ENCODE peak calls at places on chromosome 22, in ten cellular contexts. One of them, this sample, is unnamed.

GRCh38 chr22:35301370-35301874 is 1.7 kb downstream of the TOM1 start:
- DNase-seq in sigmoid colon: peak; percentile 80
- DNase-seq in heart left ventricle: no peak
- DNase-seq in SJSA1: no peak
- DNase-seq in breast epithelium: no peak
- DNase-seq in uterus: peak; percentile 61
- DNase-seq in thoracic aorta: no peak
- DNase-seq in small intestine: no peak
- DNase-seq in cardiac muscle cell: peak; percentile 99
- DNase-seq in CD8-positive, alpha-beta T cell: no peak
- DNase-seq in this sample: no peak

GRCh38 chr22:32752868-32753520 is 48.5 kb upstream of the TIMP3 start:
- DNase-seq in cardiac muscle cell: peak; percentile 79
- DNase-seq in thoracic aorta: no peak
- DNase-seq in uterus: peak; percentile 59
- DNase-seq in small intestine: no peak
- DNase-seq in sigmoid colon: peak; percentile 83
- DNase-seq in CD8-positive, alpha-beta T cell: no peak
- DNase-seq in heart left ventricle: peak; percentile 52
- DNase-seq in SJSA1: no peak
- DNase-seq in breast epithelium: no peak
- DNase-seq in this sample: no peak

GRCh38 chr22:26464312-26464711 is 19.3 kb downstream of the HPS4 start:
- DNase-seq in cardiac muscle cell: peak; percentile 48
- DNase-seq in breast epithelium: no peak
- DNase-seq in SJSA1: no peak
- DNase-seq in uterus: no peak
- DNase-seq in thoracic aorta: no peak
- DNase-seq in CD8-positive, alpha-beta T cell: no peak
- DNase-seq in sigmoid colon: no peak
- DNase-seq in small intestine: no peak
- DNase-seq in heart left ventricle: no peak
- DNase-seq in this sample: no peak

GRCh38 chr22:34301569-34301968 is 381.3 kb upstream of the LARGE1 start:
- DNase-seq in SJSA1: no peak
- DNase-seq in uterus: no peak
- DNase-seq in cardiac muscle cell: no peak
- DNase-seq in heart left ventricle: no peak
- DNase-seq in sigmoid colon: no peak
- DNase-seq in small intestine: no peak
- DNase-seq in thoracic aorta: no peak
- DNase-seq in breast epithelium: no peak
- DNase-seq in CD8-positive, alpha-beta T cell: no peak
- DNase-seq in this sample: no peak

GRCh38 chr22:21959274-21960074 is 6.8 kb upstream of the PPM1F start:
- DNase-seq in heart left ventricle: no peak
- DNase-seq in cardiac muscle cell: no peak
- DNase-seq in uterus: no peak
- DNase-seq in CD8-positive, alpha-beta T cell: no peak
- DNase-seq in small intestine: no peak
- DNase-seq in thoracic aorta: no peak
- DNase-seq in sigmoid colon: no peak
- DNase-seq in breast epithelium: no peak
- DNase-seq in SJSA1: no peak
- DNase-seq in this sample: no peak

GRCh38 chr22:24996420-24996952 is 44.0 kb downstream of the KIAA1671 start:
- DNase-seq in sigmoid colon: no peak
- DNase-seq in breast epithelium: peak; percentile 54
- DNase-seq in uterus: no peak
- DNase-seq in SJSA1: peak; percentile 52
- DNase-seq in cardiac muscle cell: peak; percentile 45
- DNase-seq in small intestine: no peak
- DNase-seq in heart left ventricle: no peak
- DNase-seq in CD8-positive, alpha-beta T cell: no peak
- DNase-seq in thoracic aorta: no peak
- DNase-seq in this sample: peak; percentile 68

GRCh38 chr22:29275819-29276565 is 7.9 kb downstream of the EWSR1 start:
- DNase-seq in sigmoid colon: no peak
- DNase-seq in small intestine: peak; percentile 90
- DNase-seq in thoracic aorta: no peak
- DNase-seq in breast epithelium: no peak
- DNase-seq in cardiac muscle cell: no peak
- DNase-seq in SJSA1: no peak
- DNase-seq in heart left ventricle: no peak
- DNase-seq in CD8-positive, alpha-beta T cell: no peak
- DNase-seq in uterus: no peak
- DNase-seq in this sample: no peak

GRCh38 chr22:39656495-39657490 is 86.2 kb downstream of the CACNA1I start:
- DNase-seq in SJSA1: no peak
- DNase-seq in heart left ventricle: no peak
- DNase-seq in breast epithelium: no peak
- DNase-seq in CD8-positive, alpha-beta T cell: no peak
- DNase-seq in small intestine: no peak
- DNase-seq in cardiac muscle cell: no peak
- DNase-seq in thoracic aorta: no peak
- DNase-seq in sigmoid colon: no peak
- DNase-seq in uterus: no peak
- DNase-seq in this sample: no peak

GRCh38 chr22:36331912-36332622 is 55.7 kb downstream of the MYH9 start:
- DNase-seq in SJSA1: peak; percentile 78
- DNase-seq in small intestine: peak; percentile 39
- DNase-seq in heart left ventricle: peak; percentile 84
- DNase-seq in uterus: peak; percentile 81
- DNase-seq in sigmoid colon: peak; percentile 91
- DNase-seq in cardiac muscle cell: peak; percentile 59
- DNase-seq in thoracic aorta: no peak
- DNase-seq in CD8-positive, alpha-beta T cell: no peak
- DNase-seq in breast epithelium: no peak
- DNase-seq in this sample: peak; percentile 78

GRCh38 chr22:36329217-36330078 is 58.3 kb downstream of the MYH9 start:
- DNase-seq in CD8-positive, alpha-beta T cell: peak; percentile 48
- DNase-seq in heart left ventricle: peak; percentile 70
- DNase-seq in thoracic aorta: peak; percentile 78
- DNase-seq in breast epithelium: peak; percentile 81
- DNase-seq in cardiac muscle cell: peak; percentile 96
- DNase-seq in sigmoid colon: no peak
- DNase-seq in small intestine: peak; percentile 29
- DNase-seq in uterus: peak; percentile 81
- DNase-seq in SJSA1: peak; percentile 99
- DNase-seq in this sample: peak; percentile 57

GRCh38 chr22:36331306-36331911 is 56.4 kb downstream of the MYH9 start:
- DNase-seq in breast epithelium: no peak
- DNase-seq in uterus: peak; percentile 85
- DNase-seq in cardiac muscle cell: peak; percentile 93
- DNase-seq in CD8-positive, alpha-beta T cell: peak; percentile 48
- DNase-seq in thoracic aorta: peak; percentile 71
- DNase-seq in heart left ventricle: peak; percentile 87
- DNase-seq in small intestine: peak; percentile 72
- DNase-seq in SJSA1: peak; percentile 95
- DNase-seq in sigmoid colon: peak; percentile 96
- DNase-seq in this sample: peak; percentile 75

GRCh38 chr22:36330127-36330526 is 57.6 kb downstream of the MYH9 start:
- DNase-seq in CD8-positive, alpha-beta T cell: no peak
- DNase-seq in sigmoid colon: no peak
- DNase-seq in cardiac muscle cell: no peak
- DNase-seq in heart left ventricle: no peak
- DNase-seq in uterus: no peak
- DNase-seq in breast epithelium: no peak
- DNase-seq in small intestine: no peak
- DNase-seq in SJSA1: no peak
- DNase-seq in thoracic aorta: no peak
- DNase-seq in this sample: no peak

DNA sequence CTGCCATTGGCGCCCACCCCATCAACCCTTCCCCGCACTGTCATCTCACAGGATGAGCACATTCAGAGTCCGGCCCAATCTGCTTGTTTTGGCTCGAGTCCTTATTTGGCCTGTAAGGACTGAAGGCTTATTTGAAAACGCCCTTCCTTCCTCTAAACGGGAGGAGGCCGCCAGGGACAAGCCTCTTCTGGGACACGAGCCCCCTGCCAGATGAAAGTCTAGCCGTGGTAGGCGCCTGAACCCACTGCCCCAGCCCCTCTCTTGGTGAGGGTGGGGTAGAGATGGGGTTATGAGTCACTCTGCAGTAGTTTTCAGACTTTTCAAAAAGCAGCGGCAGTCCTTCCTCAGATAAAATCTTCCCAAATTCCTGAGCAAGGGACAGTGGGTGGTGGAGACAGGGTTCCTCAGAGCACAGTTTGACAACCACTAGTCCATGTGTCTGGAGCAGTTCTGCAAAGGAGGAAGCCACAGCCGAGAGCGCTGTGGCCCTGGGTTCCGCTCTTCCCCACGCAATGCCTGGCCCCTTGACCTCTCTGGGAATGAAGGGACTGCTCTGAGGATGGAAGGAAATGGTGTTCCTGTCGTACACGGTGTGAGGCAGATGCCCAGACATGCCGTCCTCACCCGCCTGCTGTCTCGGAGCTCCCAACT is 57.0 kb downstream of the MYH9 start:
- DNase-seq in thoracic aorta: peak; percentile 43
- DNase-seq in CD8-positive, alpha-beta T cell: no peak
- DNase-seq in heart left ventricle: peak; percentile 78
- DNase-seq in uterus: peak; percentile 69
- DNase-seq in SJSA1: peak; percentile 91
- DNase-seq in sigmoid colon: no peak
- DNase-seq in cardiac muscle cell: peak; percentile 70
- DNase-seq in breast epithelium: no peak
- DNase-seq in small intestine: no peak
- DNase-seq in this sample: peak; percentile 41
- H3K36me3 ChIP-seq in thoracic aorta: peaks cover 24% of the 10 kb centered on the region
- H3K36me3 ChIP-seq in CD8-positive, alpha-beta T cell: peaks cover 35% of the 10 kb centered on the region
- H3K36me3 ChIP-seq in heart left ventricle: peaks cover 47% of the 10 kb centered on the region
- H3K36me3 ChIP-seq in uterus: no peaks in the 10 kb centered on the region
- H3K36me3 ChIP-seq in SJSA1: peaks cover 87% of the 10 kb centered on the region
- H3K36me3 ChIP-seq in sigmoid colon: peaks cover 34% of the 10 kb centered on the region
- H3K36me3 ChIP-seq in cardiac muscle cell: peaks cover 21% of the 10 kb centered on the region
- H3K36me3 ChIP-seq in breast epithelium: no peaks in the 10 kb centered on the region
- H3K36me3 ChIP-seq in small intestine: peaks cover 5% of the 10 kb centered on the region
- H3K36me3 ChIP-seq in this sample: no peaks in the 10 kb centered on the region

DNA sequence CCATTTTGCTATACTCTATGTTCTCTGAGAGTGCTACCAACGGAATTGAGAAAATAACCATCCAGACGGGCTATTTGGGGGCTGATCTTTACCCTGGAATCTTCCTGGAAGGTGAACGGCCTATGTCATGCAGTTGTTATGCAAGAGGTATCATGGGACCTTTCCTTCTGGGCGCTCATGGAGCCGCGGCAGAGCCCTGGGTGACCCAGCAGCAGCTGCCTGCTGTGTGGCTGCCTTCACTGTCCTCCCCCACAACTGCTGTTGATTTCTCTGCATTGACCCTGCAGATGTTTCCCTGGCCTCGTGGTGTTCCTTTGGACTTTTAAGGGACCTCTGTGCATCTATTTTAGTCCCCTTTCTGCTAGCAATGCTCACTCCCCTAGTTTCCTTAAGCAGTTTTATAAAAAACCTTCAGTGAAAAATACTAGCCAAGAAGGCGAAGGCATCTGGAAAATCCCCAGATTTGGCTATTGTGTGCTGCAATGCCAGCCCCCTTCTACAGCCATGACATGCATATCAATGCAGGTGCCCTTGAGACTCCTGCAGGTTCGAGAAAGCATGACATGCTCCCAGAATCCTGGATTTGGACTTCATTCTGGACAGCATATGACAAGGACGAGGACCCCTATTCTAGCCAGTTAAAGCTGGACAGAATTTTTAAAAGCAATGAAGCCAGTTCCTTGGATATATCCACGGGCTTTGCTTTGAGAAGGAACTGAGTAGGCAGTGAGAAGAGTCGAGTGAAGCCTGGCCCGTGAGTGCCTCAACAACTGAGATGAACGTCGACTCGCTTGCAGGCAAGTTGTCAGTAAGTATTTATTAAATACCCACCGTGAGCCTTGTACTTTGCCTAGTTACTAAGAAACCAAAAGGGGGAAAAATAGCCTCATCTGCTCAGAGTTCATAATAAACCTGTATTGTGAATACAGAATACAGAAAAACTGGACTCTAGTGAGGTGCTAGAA is at the start of gene SLC25A18:
- DNase-seq in cardiac muscle cell: peak; percentile 80
- DNase-seq in sigmoid colon: peak; percentile 90
- DNase-seq in breast epithelium: no peak
- DNase-seq in small intestine: no peak
- DNase-seq in thoracic aorta: no peak
- DNase-seq in uterus: peak; percentile 66
- DNase-seq in heart left ventricle: peak; percentile 65
- DNase-seq in CD8-positive, alpha-beta T cell: no peak
- DNase-seq in SJSA1: no peak
- DNase-seq in this sample: no peak
- H3K27ac ChIP-seq in cardiac muscle cell: peak within 1 kb of the TSS; percentile 49
- H3K27ac ChIP-seq in sigmoid colon: peak within 1 kb of the TSS; percentile 78
- H3K27ac ChIP-seq in breast epithelium: peak within 1 kb of the TSS; percentile 68
- H3K27ac ChIP-seq in small intestine: peak within 1 kb of the TSS; percentile 32
- H3K27ac ChIP-seq in thoracic aorta: no peak within 1 kb of the TSS
- H3K27ac ChIP-seq in uterus: peak within 1 kb of the TSS; percentile 76
- H3K27ac ChIP-seq in heart left ventricle: peak within 1 kb of the TSS; percentile 91
- H3K27ac ChIP-seq in CD8-positive, alpha-beta T cell: no peak within 1 kb of the TSS
- H3K27ac ChIP-seq in SJSA1: no peak within 1 kb of the TSS
- H3K27ac ChIP-seq in this sample: no peak within 1 kb of the TSS

DNA sequence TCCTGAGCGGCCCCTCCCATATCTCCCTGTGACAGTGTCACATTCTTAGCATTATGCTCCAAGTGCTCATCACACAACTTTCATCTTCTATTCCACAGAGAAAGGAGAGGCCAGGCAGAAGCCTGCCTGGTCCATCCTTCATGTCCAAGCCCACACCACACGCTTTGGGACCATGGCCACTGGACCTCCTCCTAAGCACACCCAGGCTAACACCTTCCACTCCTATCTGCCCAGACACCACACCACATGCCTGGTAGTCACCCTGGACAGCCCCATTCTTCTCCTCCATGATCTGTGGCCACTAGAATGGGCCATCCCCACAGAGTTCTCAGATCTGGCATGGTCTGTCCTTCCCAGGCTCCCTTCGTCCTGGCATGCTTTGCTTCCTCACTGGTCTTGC is 55.3 kb downstream of the HIRA start:
- DNase-seq in thoracic aorta: no peak
- DNase-seq in sigmoid colon: no peak
- DNase-seq in uterus: no peak
- DNase-seq in SJSA1: no peak
- DNase-seq in heart left ventricle: no peak
- DNase-seq in breast epithelium: no peak
- DNase-seq in small intestine: no peak
- DNase-seq in cardiac muscle cell: no peak
- DNase-seq in CD8-positive, alpha-beta T cell: no peak
- DNase-seq in this sample: no peak
- H3K36me3 ChIP-seq in thoracic aorta: peaks cover 52% of the 10 kb centered on the region
- H3K36me3 ChIP-seq in sigmoid colon: peaks cover 82% of the 10 kb centered on the region
- H3K36me3 ChIP-seq in uterus: no peaks in the 10 kb centered on the region
- H3K36me3 ChIP-seq in SJSA1: peaks cover 64% of the 10 kb centered on the region
- H3K36me3 ChIP-seq in heart left ventricle: peaks cover 99% of the 10 kb centered on the region
- H3K36me3 ChIP-seq in breast epithelium: peaks cover 9% of the 10 kb centered on the region
- H3K36me3 ChIP-seq in small intestine: peaks cover 19% of the 10 kb centered on the region
- H3K36me3 ChIP-seq in cardiac muscle cell: peaks cover 84% of the 10 kb centered on the region
- H3K36me3 ChIP-seq in CD8-positive, alpha-beta T cell: peaks cover 39% of the 10 kb centered on the region
- H3K36me3 ChIP-seq in this sample: peaks cover 6% of the 10 kb centered on the region

GRCh38 chr22:44455963-44456358 is 42.1 kb downstream of the RTL6 start:
- DNase-seq in heart left ventricle: no peak
- DNase-seq in small intestine: no peak
- DNase-seq in thoracic aorta: no peak
- DNase-seq in sigmoid colon: no peak
- DNase-seq in cardiac muscle cell: no peak
- DNase-seq in uterus: no peak
- DNase-seq in breast epithelium: no peak
- DNase-seq in SJSA1: no peak
- DNase-seq in CD8-positive, alpha-beta T cell: no peak
- DNase-seq in this sample: no peak

GRCh38 chr22:44452531-44453420 is 45.3 kb downstream of the RTL6 start:
- DNase-seq in CD8-positive, alpha-beta T cell: no peak
- DNase-seq in small intestine: no peak
- DNase-seq in SJSA1: no peak
- DNase-seq in thoracic aorta: no peak
- DNase-seq in sigmoid colon: no peak
- DNase-seq in heart left ventricle: no peak
- DNase-seq in cardiac muscle cell: no peak
- DNase-seq in uterus: no peak
- DNase-seq in breast epithelium: no peak
- DNase-seq in this sample: peak; percentile 13

GRCh38 chr22:44455151-44455962 is 42.7 kb downstream of the RTL6 start:
- DNase-seq in small intestine: peak; percentile 67
- DNase-seq in breast epithelium: no peak
- DNase-seq in CD8-positive, alpha-beta T cell: peak; percentile 40
- DNase-seq in cardiac muscle cell: no peak
- DNase-seq in sigmoid colon: no peak
- DNase-seq in SJSA1: no peak
- DNase-seq in thoracic aorta: no peak
- DNase-seq in heart left ventricle: no peak
- DNase-seq in uterus: no peak
- DNase-seq in this sample: peak; percentile 16

GRCh38 chr22:44453441-44454112 is 44.5 kb downstream of the RTL6 start:
- DNase-seq in small intestine: no peak
- DNase-seq in SJSA1: no peak
- DNase-seq in uterus: no peak
- DNase-seq in heart left ventricle: no peak
- DNase-seq in breast epithelium: no peak
- DNase-seq in sigmoid colon: no peak
- DNase-seq in CD8-positive, alpha-beta T cell: no peak
- DNase-seq in cardiac muscle cell: no peak
- DNase-seq in thoracic aorta: no peak
- DNase-seq in this sample: peak; percentile 12

GRCh38 chr22:44454113-44454769 is 43.8 kb downstream of the RTL6 start:
- DNase-seq in breast epithelium: no peak
- DNase-seq in thoracic aorta: no peak
- DNase-seq in cardiac muscle cell: no peak
- DNase-seq in uterus: no peak
- DNase-seq in heart left ventricle: no peak
- DNase-seq in small intestine: no peak
- DNase-seq in SJSA1: no peak
- DNase-seq in CD8-positive, alpha-beta T cell: no peak
- DNase-seq in sigmoid colon: no peak
- DNase-seq in this sample: peak; percentile 6
- H3K27ac ChIP-seq in breast epithelium: no peak overlapping the region
- H3K27ac ChIP-seq in thoracic aorta: no peak overlapping the region
- H3K27ac ChIP-seq in cardiac muscle cell: no peak overlapping the region
- H3K27ac ChIP-seq in uterus: no peak overlapping the region
- H3K27ac ChIP-seq in heart left ventricle: no peak overlapping the region
- H3K27ac ChIP-seq in small intestine: peak overlapping the region; percentile 84
- H3K27ac ChIP-seq in SJSA1: no peak overlapping the region
- H3K27ac ChIP-seq in CD8-positive, alpha-beta T cell: no peak overlapping the region
- H3K27ac ChIP-seq in sigmoid colon: no peak overlapping the region
- H3K27ac ChIP-seq in this sample: no peak overlapping the region